ENCODE peak calls at places on chromosomes 1 and 21, in ten cellular contexts. G, V, J, B, W, S, M, O, H and A are unnamed samples.

GRCh38 chr1:204503122-204503912 is 8.7 kb upstream of the PIK3C2B start:
- DNase-seq in G (peak), V (no peak), J (no peak), B (no peak), W (no peak), S (peak), M (no peak), O (no peak), H (no peak), A (no peak)

GRCh38 chr1:158117854-158118691 is 62.6 kb upstream of the CD1D start:
- DNase-seq in G (peak), V (peak), J (no peak), B (peak), W (peak), S (peak), M (no peak), O (no peak), H (peak), A (peak)

GRCh38 chr1:94676686-94677085 is 135.1 kb upstream of the F3 start:
- DNase-seq in G (no peak), V (peak), J (no peak), B (no peak), W (no peak), S (no peak), M (no peak), O (no peak), H (no peak), A (no peak)

GRCh38 chr1:101526813-101527212 is 290.0 kb downstream of the S1PR1 start:
- DNase-seq in G (no peak), V (no peak), J (no peak), B (no peak), W (no peak), S (peak), M (no peak), O (no peak), H (no peak), A (no peak)

GRCh38 chr1:171446396-171446795 is 38.9 kb upstream of the PRRC2C start:
- DNase-seq in G (no peak), V (no peak), J (no peak), B (no peak), W (no peak), S (no peak), M (no peak), O (no peak), H (no peak), A (no peak)

GRCh38 chr1:28801461-28801860 is 10.5 kb upstream of the OPRD1 start:
- DNase-seq in G (no peak), V (no peak), J (no peak), B (no peak), W (no peak), S (no peak), M (no peak), O (no peak), H (no peak), A (no peak)

GRCh38 chr21:45455321-45456013 is 50.5 kb downstream of the COL18A1 start:
- DNase-seq in G (peak), V (no peak), J (no peak), B (no peak), W (no peak), S (peak), M (peak), O (no peak), H (no peak), A (no peak)

GRCh38 chr21:44895859-44896258 is 22.4 kb upstream of the PTTG1IP start:
- DNase-seq in G (no peak), V (no peak), J (no peak), B (no peak), W (no peak), S (no peak), M (no peak), O (no peak), H (no peak), A (no peak)

GRCh38 chr1:183821309-183822080 is 16.6 kb downstream of the RGL1 start:
- DNase-seq in G (no peak), V (no peak), J (no peak), B (no peak), W (no peak), S (no peak), M (no peak), O (no peak), H (no peak), A (no peak)

GRCh38 chr1:12230549-12231275 is 882 bp downstream of the VPS13D start:
- DNase-seq in G (peak), V (peak), J (peak), B (peak), W (no peak), S (peak), M (peak), O (no peak), H (no peak), A (no peak)

GRCh38 chr1:27773732-27774445 is 870 bp downstream of the STX12 start:
- DNase-seq in G (peak), V (no peak), J (no peak), B (no peak), W (no peak), S (peak), M (no peak), O (no peak), H (no peak), A (no peak)

GRCh38 chr1:208192989-208193388 is 51.2 kb downstream of the PLXNA2 start:
- DNase-seq in G (no peak), V (no peak), J (no peak), B (no peak), W (no peak), S (no peak), M (no peak), O (no peak), H (no peak), A (no peak)

GRCh38 chr1:90707363-90707710 is 9.8 kb downstream of the BARHL2 start:
- DNase-seq in G (no peak), V (peak), J (no peak), B (no peak), W (no peak), S (peak), M (no peak), O (no peak), H (no peak), A (no peak)

GRCh38 chr21:18318156-18318555 is 73.5 kb downstream of the CHODL start:
- DNase-seq in G (no peak), V (no peak), J (no peak), B (no peak), W (no peak), S (peak), M (no peak), O (no peak), H (no peak), A (no peak)

GRCh38 chr1:172699111-172699510 is 40.2 kb downstream of the FASLG start:
- DNase-seq in G (no peak), V (no peak), J (no peak), B (no peak), W (peak), S (peak), M (peak), O (peak), H (peak), A (no peak)

GRCh38 chr1:36879613-36880012 is 154.7 kb downstream of the GRIK3 start:
- DNase-seq in G (no peak), V (no peak), J (no peak), B (no peak), W (no peak), S (no peak), M (no peak), O (no peak), H (no peak), A (no peak)

GRCh38 chr1:227917081-227917950 is 30.4 kb downstream of the WNT9A start:
- DNase-seq in G (peak), V (peak), J (peak), B (peak), W (no peak), S (no peak), M (no peak), O (no peak), H (no peak), A (no peak)

GRCh38 chr1:163820748-163821147 is 499.0 kb downstream of the NUF2 start:
- DNase-seq in G (peak), V (no peak), J (no peak), B (no peak), W (no peak), S (no peak), M (no peak), O (no peak), H (no peak), A (no peak)

GRCh38 chr21:43591468-43592050 is 67.7 kb downstream of the HSF2BP start:
- DNase-seq in G (no peak), V (no peak), J (no peak), B (no peak), W (no peak), S (no peak), M (no peak), O (no peak), H (no peak), A (no peak)

GRCh38 chr1:4699724-4700301 is 45.4 kb downstream of the AJAP1 start:
- DNase-seq in G (no peak), V (no peak), J (no peak), B (no peak), W (no peak), S (no peak), M (no peak), O (no peak), H (no peak), A (no peak)